ENCODE peak calls at places on chromosomes 11 and 22, in four cellular contexts. G is HepG2, A is A549, I is K562. C is an unnamed sample.

GRCh38 chr11:112499908-112500204 is 239.2 kb upstream of the PLET1 start:
- DNase-seq in G (no peak), A (no peak), I (no peak), C (no peak)

GRCh38 chr11:74679513-74679865 is 51.7 kb downstream of the CHRDL2 start:
- DNase-seq in A (no peak), I (no peak), G (no peak), C (no peak)

GRCh38 chr11:22928207-22928917 is 68.1 kb upstream of the CCDC179 start:
- DNase-seq in G (no peak), I (no peak), A (no peak), C (no peak)

GRCh38 chr11:122910775-122911174 is 28.2 kb downstream of the JHY start:
- DNase-seq in A (no peak), G (peak), I (no peak), C (no peak)

GRCh38 chr22:37492428-37493344 is 6.5 kb upstream of the MFNG start:
- DNase-seq in I (peak), G (no peak), A (peak), C (peak)

GRCh38 chr11:68120212-68121066 is 749 bp downstream of the CHKA start:
- DNase-seq in G (peak), A (no peak), I (peak), C (no peak)

GRCh38 chr11:113730887-113731726 is 25.0 kb upstream of the TMPRSS5 start:
- DNase-seq in I (peak), G (peak), A (peak), C (no peak)

GRCh38 chr11:77650165-77650564 is 12.6 kb upstream of the CLNS1A start:
- DNase-seq in I (no peak), G (no peak), A (no peak), C (no peak)

GRCh38 chr22:35426801-35427140 is 26.8 kb downstream of the MCM5 start:
- DNase-seq in G (no peak), A (no peak), I (no peak), C (no peak)

GRCh38 chr22:35604671-35605457 is 12.3 kb downstream of the MB start:
- DNase-seq in I (peak), G (no peak), A (no peak), C (no peak)

DNA sequence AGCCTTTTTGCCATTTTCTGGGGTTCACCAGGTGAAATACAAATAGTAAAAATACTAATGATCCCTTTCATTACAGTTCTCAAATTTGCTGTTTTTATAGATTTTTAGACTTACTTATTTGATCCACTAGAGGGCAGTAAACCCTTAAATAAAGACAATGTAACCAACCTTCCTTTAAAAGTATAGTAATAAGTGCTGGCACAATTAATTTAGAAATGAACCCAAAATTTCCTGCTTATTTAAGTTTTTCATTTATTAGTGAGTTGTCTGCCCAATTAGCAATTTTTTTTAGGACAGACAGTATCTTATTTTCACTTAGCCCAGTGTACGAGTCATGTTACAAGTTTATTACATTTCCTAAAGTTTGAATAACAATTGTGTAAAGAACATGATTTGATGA is 4.7 kb downstream of the DDIAS start:
- DNase-seq in A (no peak), G (peak), I (no peak), C (no peak)
- TF ChIP-seq RNF2 in A (no peak), G (no peak), I (no peak), C (no peak)

GRCh38 chr22:41238570-41239442 is 1.9 kb downstream of the CHADL start:
- DNase-seq in I (no peak), A (no peak), G (no peak), C (no peak)

GRCh38 chr22:41242396-41243117 is 1.8 kb upstream of the CHADL start:
- DNase-seq in G (no peak), A (no peak), I (no peak), C (no peak)

GRCh38 chr22:41241133-41241676 is 474 bp upstream of the CHADL start:
- DNase-seq in I (no peak), A (no peak), G (no peak), C (no peak)

GRCh38 chr22:41239443-41240128 is 1.1 kb downstream of the CHADL start:
- DNase-seq in G (no peak), I (no peak), A (no peak), C (no peak)

GRCh38 chr22:41240377-41241132 is at the start of gene CHADL:
- DNase-seq in A (no peak), I (no peak), G (peak), C (no peak)
- TF ChIP-seq RNF2 in A (no peak), I (no peak), G (no peak), C (no peak)

GRCh38 chr11:104668797-104669463 is 229.3 kb downstream of the CASP12 start:
- DNase-seq in I (no peak), G (peak), A (no peak), C (no peak)
- TF ChIP-seq RNF2 in I (no peak), G (no peak), A (no peak), C (no peak)

GRCh38 chr11:15157738-15158137 is 43.0 kb downstream of the INSC start:
- DNase-seq in I (no peak), A (no peak), G (no peak), C (no peak)

GRCh38 chr11:15159085-15159484 is 44.4 kb downstream of the INSC start:
- DNase-seq in G (no peak), A (peak), I (peak), C (no peak)

GRCh38 chr11:15157181-15157580 is 42.5 kb downstream of the INSC start:
- DNase-seq in G (no peak), I (no peak), A (no peak), C (no peak)

GRCh38 chr11:15161746-15162145 is 47.0 kb downstream of the INSC start:
- DNase-seq in A (no peak), I (no peak), G (no peak), C (no peak)

GRCh38 chr11:15158351-15159015 is 43.8 kb downstream of the INSC start:
- DNase-seq in A (no peak), G (no peak), I (no peak), C (no peak)
- TF ChIP-seq RNF2 in A (no peak), G (no peak), I (no peak), C (no peak)

GRCh38 chr11:95228081-95228859 is 2.7 kb downstream of the SESN3 start:
- DNase-seq in A (no peak), I (no peak), G (no peak), C (no peak)
- TF ChIP-seq RNF2 in A (no peak), I (no peak), G (no peak), C (no peak)

GRCh38 chr11:57868491-57868890 is 106.9 kb downstream of the CTNND1 start:
- DNase-seq in A (no peak), G (no peak), I (no peak), C (peak)
- TF ChIP-seq RNF2 in A (no peak), G (no peak), I (no peak), C (no peak)